ENCODE peak calls at places on chromosomes 2 and 18, in nine cellular contexts. T is NCI-H146; B is stimulated activated CD4-positive, alpha-beta T cell treated with anti-CD3 and anti-CD28 coated beads, Interleukin-2, amount 100 ng/mL, for 24 hours; G is HTR-8/SVneo; K is nephron progenitor cell; D is Kasumi-1; I is M059J; L is psoas muscle; M is fibroblast of mammary gland. C is an unnamed sample.

GRCh38 chr2:149595069-149595963 is 7.7 kb upstream of the MMADHC start:
- DNase-seq in B (no peak), I (peak), T (no peak), L (no peak), M (no peak), K (no peak), G (no peak), D (peak), C (no peak)

GRCh38 chr2:220310326-220310936 is 683.0 kb downstream of the SLC4A3 start:
- DNase-seq in G (no peak), K (no peak), B (no peak), D (no peak), L (no peak), I (peak), M (no peak), T (no peak), C (no peak)

GRCh38 chr18:22840606-22841144 is 92.5 kb upstream of the RBBP8 start:
- DNase-seq in G (no peak), D (no peak), M (peak), I (no peak), L (no peak), B (no peak), K (no peak), T (no peak), C (no peak)

GRCh38 chr2:136118819-136119716 is 1.1 kb upstream of the CXCR4 start:
- DNase-seq in B (peak), L (peak), G (no peak), D (peak), K (peak), I (no peak), M (no peak), T (peak), C (peak)

GRCh38 chr2:105802587-105802986 is 57.9 kb downstream of the NCK2 start:
- DNase-seq in D (peak), T (no peak), M (no peak), I (no peak), B (peak), G (no peak), K (no peak), L (no peak), C (no peak)

GRCh38 chr2:33497177-33497787 is 20.8 kb downstream of the RASGRP3 start:
- DNase-seq in M (no peak), I (peak), B (no peak), K (no peak), G (no peak), D (peak), T (no peak), L (no peak), C (no peak)

GRCh38 chr18:68740966-68741365 is 26.1 kb upstream of the TMX3 start:
- DNase-seq in L (no peak), D (no peak), T (no peak), K (no peak), M (peak), G (no peak), I (no peak), B (no peak), C (no peak)

GRCh38 chr2:44819061-44819460 is 122.4 kb upstream of the SIX3 start:
- DNase-seq in D (no peak), M (no peak), T (no peak), B (no peak), L (no peak), K (no peak), G (no peak), I (no peak), C (no peak)

GRCh38 chr2:52264488-52264887 is 1232.6 kb upstream of the NRXN1 start:
- DNase-seq in K (no peak), D (no peak), G (no peak), T (no peak), I (no peak), M (no peak), B (no peak), L (no peak), C (no peak)

GRCh38 chr18:4888251-4888650 is 308.8 kb downstream of the AKAIN1 start:
- DNase-seq in T (no peak), L (no peak), D (no peak), I (no peak), G (no peak), M (no peak), K (no peak), B (no peak), C (no peak)

GRCh38 chr18:78726326-78727056 is 253.1 kb upstream of the SALL3 start:
- DNase-seq in G (no peak), M (no peak), K (no peak), D (no peak), L (no peak), T (no peak), I (no peak), B (no peak), C (no peak)

GRCh38 chr2:158713523-158714138 is 81.5 kb upstream of the DAPL1 start:
- DNase-seq in M (no peak), D (no peak), T (no peak), G (no peak), B (no peak), I (no peak), L (no peak), K (no peak), C (no peak)

GRCh38 chr2:199488772-199489400 is 31.1 kb upstream of the SATB2 start:
- DNase-seq in B (peak), I (peak), G (peak), K (peak), T (peak), M (peak), L (no peak), D (peak), C (peak)

GRCh38 chr2:70716131-70716766 is 51.8 kb downstream of the ADD2 start:
- DNase-seq in D (no peak), G (no peak), K (no peak), L (no peak), T (no peak), B (no peak), M (no peak), I (no peak), C (no peak)

GRCh38 chr2:222038086-222038802 is 260.6 kb downstream of the PAX3 start:
- DNase-seq in K (no peak), B (no peak), M (peak), D (peak), G (peak), L (no peak), T (no peak), I (peak), C (no peak)

GRCh38 chr2:74321737-74322136 is 21.5 kb downstream of the SLC4A5 start:
- DNase-seq in L (no peak), B (no peak), I (no peak), M (peak), D (no peak), K (no peak), G (no peak), T (no peak), C (no peak)

GRCh38 chr2:158686166-158686792 is 108.8 kb upstream of the DAPL1 start:
- DNase-seq in D (no peak), K (peak), L (no peak), M (peak), T (no peak), G (no peak), I (no peak), B (no peak), C (no peak)

GRCh38 chr18:69885841-69886531 is 61.7 kb downstream of the CD226 start:
- DNase-seq in G (no peak), K (no peak), B (peak), M (no peak), T (no peak), D (no peak), I (no peak), L (no peak), C (no peak)

GRCh38 chr2:12076810-12077209 is 330.4 kb downstream of the LPIN1 start:
- DNase-seq in T (no peak), I (peak), G (no peak), K (no peak), D (no peak), B (no peak), L (no peak), M (peak), C (no peak)

C was measured in DND-41.